ENCODE peak calls at places on chromosomes 6 and 20, in ten cellular contexts. B is D341Med; R is A549; P is CD4-positive, CD25-positive, alpha-beta regulatory T cell; E is trophoblast cell; C is NCI-H1436 treated with DMSO at 0.1 percent for 48 hours; W is Right ventricle myocardium inferior; H is GM13977; D is pons; A is skeletal muscle cell. S is an unnamed sample.

GRCh38 chr6:150723056-150723658 is 123.5 kb downstream of the PLEKHG1 start:
- DNase-seq in W (no peak), E (no peak), P (no peak), H (no peak), C (no peak), D (no peak), B (no peak), A (no peak), R (no peak), S (no peak)

GRCh38 chr20:35277531-35278395 is at the start of gene MMP24OS:
- DNase-seq in H (peak), P (peak), B (peak), W (peak), A (peak), C (peak), R (peak), E (peak), D (peak), S (peak)

GRCh38 chr20:39897058-39897457 is 792.0 kb downstream of the MAFB start:
- DNase-seq in P (no peak), D (no peak), E (no peak), R (no peak), W (no peak), A (peak), B (no peak), C (no peak), H (no peak), S (no peak)

GRCh38 chr6:41167173-41167963 is 4.5 kb upstream of the TREM2 start:
- DNase-seq in P (no peak), A (no peak), C (no peak), B (peak), D (no peak), H (no peak), W (no peak), R (no peak), E (peak), S (no peak)

GRCh38 chr20:18138639-18139583 is 1.2 kb downstream of the KAT14 start:
- DNase-seq in E (no peak), D (no peak), H (no peak), A (no peak), W (no peak), P (no peak), C (no peak), B (no peak), R (no peak), S (no peak)

GRCh38 chr6:149483302-149483701 is 1.5 kb downstream of the ZC3H12D start:
- DNase-seq in W (no peak), D (peak), A (no peak), B (no peak), C (no peak), H (no peak), E (no peak), R (no peak), P (no peak), S (no peak)

GRCh38 chr6:10609038-10609437 is 85.4 kb downstream of the C6orf52 start:
- DNase-seq in P (no peak), D (no peak), C (no peak), A (no peak), W (no peak), E (no peak), B (no peak), R (no peak), H (no peak), S (no peak)

GRCh38 chr6:158869010-158869603 is 49.9 kb upstream of the EZR start:
- DNase-seq in R (peak), P (no peak), A (no peak), C (no peak), W (no peak), B (no peak), H (no peak), D (peak), E (peak), S (no peak)

GRCh38 chr20:36121981-36122930 is 32.3 kb upstream of the EPB41L1 start:
- DNase-seq in A (no peak), D (no peak), B (no peak), W (no peak), C (no peak), P (no peak), R (no peak), H (no peak), E (peak), S (no peak)

GRCh38 chr6:145728986-145729385 is 6.3 kb downstream of the EPM2A start:
- DNase-seq in B (no peak), H (no peak), P (no peak), E (no peak), A (no peak), R (no peak), C (no peak), D (no peak), W (no peak), S (no peak)

GRCh38 chr20:38211200-38212097 is 46.4 kb upstream of the TGM2 start:
- DNase-seq in B (no peak), H (no peak), P (no peak), E (no peak), R (no peak), D (peak), A (no peak), W (no peak), C (no peak), S (no peak)

GRCh38 chr20:38673261-38673660 is 51.0 kb upstream of the SLC32A1 start:
- DNase-seq in P (no peak), W (no peak), R (no peak), A (no peak), H (no peak), B (no peak), E (no peak), C (no peak), D (no peak), S (no peak)

GRCh38 chr6:139981810-139982550 is 607.5 kb upstream of the CITED2 start:
- DNase-seq in E (peak), D (peak), W (no peak), H (no peak), P (no peak), R (peak), B (no peak), C (peak), A (peak), S (no peak)

GRCh38 chr6:107704377-107705013 is 119.6 kb downstream of the SCML4 start:
- DNase-seq in H (peak), B (peak), P (no peak), E (peak), W (no peak), A (peak), D (peak), R (peak), C (no peak), S (peak)

GRCh38 chr6:83590413-83590812 is 78.1 kb downstream of the PRSS35 start:
- DNase-seq in B (no peak), H (no peak), C (no peak), W (no peak), A (peak), E (peak), D (no peak), P (no peak), R (no peak), S (no peak)

GRCh38 chr20:3805594-3806264 is 9.6 kb downstream of the CDC25B start:
- DNase-seq in H (no peak), R (peak), B (no peak), P (no peak), W (peak), D (no peak), A (peak), E (no peak), C (no peak), S (no peak)

GRCh38 chr6:33377166-33377565 is 14.5 kb upstream of the KIFC1 start:
- DNase-seq in B (no peak), C (no peak), P (no peak), H (no peak), A (no peak), D (no peak), R (no peak), W (no peak), E (no peak), S (no peak)

GRCh38 chr6:113120214-113120576 is 737.0 kb upstream of the MARCKS start:
- DNase-seq in E (peak), R (peak), B (no peak), D (no peak), A (peak), W (no peak), P (no peak), H (no peak), C (no peak), S (no peak)

GRCh38 chr20:34573541-34573940 is 15.0 kb downstream of the MAP1LC3A start:
- DNase-seq in E (no peak), C (no peak), W (no peak), R (no peak), A (no peak), H (no peak), P (no peak), D (no peak), B (no peak), S (no peak)

GRCh38 chr20:31841928-31842327 is 3.5 kb downstream of the FOXS1 start:
- DNase-seq in E (no peak), C (no peak), P (no peak), D (no peak), H (no peak), B (no peak), R (peak), A (no peak), W (no peak), S (no peak)

GRCh38 chr6:121482004-121482693 is 46.7 kb downstream of the GJA1 start:
- DNase-seq in A (peak), H (no peak), C (no peak), W (no peak), D (no peak), P (no peak), R (peak), B (no peak), E (peak), S (no peak)

GRCh38 chr20:47464380-47465101 is 37.1 kb upstream of the NCOA3 start:
- DNase-seq in C (no peak), R (peak), H (no peak), E (peak), W (no peak), B (peak), D (no peak), P (no peak), A (peak), S (no peak)